ENCODE peak calls at places on chromosome 20, in seven cellular contexts. J, X, Y, W, C, R and H are unnamed samples.
A peak's percentile ranks its signal among the peaks of the same experiment; 100 is the strongest.

GRCh38 chr20:37244572-37244957 is 17.0 kb downstream of the GHRH start:
- DNase-seq in Y (no peak), X (no peak), R (no peak), W (no peak), C (no peak), J (no peak), H (no peak)

GRCh38 chr20:9035129-9035528 is 33.8 kb upstream of the PLCB4 start:
- DNase-seq in R (no peak), Y (no peak), J (no peak), C (no peak), X (peak; percentile 81), W (no peak), H (no peak)

GRCh38 chr20:12466915-12467314 is 541.9 kb upstream of the SPTLC3 start:
- DNase-seq in Y (no peak), J (no peak), W (no peak), C (no peak), R (no peak), X (no peak), H (no peak)

GRCh38 chr20:11852801-11853200 is 64.9 kb upstream of the BTBD3 start:
- DNase-seq in X (no peak), W (no peak), Y (no peak), C (no peak), J (no peak), R (no peak), H (no peak)

GRCh38 chr20:9602834-9603173 is 88.4 kb downstream of the LAMP5 start:
- DNase-seq in Y (no peak), R (no peak), J (no peak), X (no peak), W (no peak), C (no peak), H (no peak)

GRCh38 chr20:48898210-48898609 is 23.3 kb upstream of the ARFGEF2 start:
- DNase-seq in J (no peak), R (no peak), X (peak; percentile 17), C (no peak), Y (no peak), W (no peak), H (no peak)

GRCh38 chr20:44532248-44532980 is 10.5 kb upstream of the SERINC3 start:
- DNase-seq in J (no peak), C (no peak), R (no peak), X (no peak), Y (no peak), W (no peak), H (no peak)

GRCh38 chr20:19750907-19751636 is 7.0 kb upstream of the RIN2 start:
- DNase-seq in X (no peak), R (no peak), Y (no peak), J (peak; percentile 32), W (no peak), C (no peak), H (no peak)

GRCh38 chr20:51417245-51417560 is 125.3 kb downstream of the NFATC2 start:
- DNase-seq in C (no peak), W (no peak), J (no peak), R (no peak), X (no peak), Y (no peak), H (no peak)

GRCh38 chr20:25659999-25660398 is 36.2 kb upstream of the NANP start:
- DNase-seq in R (no peak), C (no peak), Y (no peak), W (no peak), J (no peak), X (no peak), H (no peak)

GRCh38 chr20:35490736-35491181 is 35.4 kb downstream of the CEP250 start:
- DNase-seq in J (peak; percentile 47), X (no peak), C (peak; percentile 42), W (peak; percentile 44), Y (peak; percentile 41), R (peak; percentile 55), H (peak; percentile 81)

GRCh38 chr20:33249456-33249855 is 13.7 kb downstream of the BPIFA1 start:
- DNase-seq in C (no peak), J (no peak), Y (no peak), X (no peak), W (no peak), R (no peak), H (no peak)

GRCh38 chr20:40991181-40991889 is 37.3 kb upstream of the TOP1 start:
- DNase-seq in J (peak; percentile 62), Y (no peak), W (no peak), C (no peak), R (no peak), X (no peak), H (no peak)

GRCh38 chr20:60695223-60695622 is 556.8 kb upstream of the CDH4 start:
- DNase-seq in Y (no peak), X (peak; percentile 20), R (no peak), C (no peak), J (no peak), W (no peak), H (no peak)

GRCh38 chr20:14879020-14879697 is 541.7 kb upstream of the FLRT3 start:
- DNase-seq in Y (no peak), J (no peak), X (peak; percentile 11), R (no peak), W (no peak), C (no peak), H (no peak)

GRCh38 chr20:10558635-10559187 is 115.1 kb downstream of the JAG1 start:
- DNase-seq in R (no peak), W (peak; percentile 17), Y (no peak), C (no peak), J (no peak), X (peak; percentile 85), H (no peak)

GRCh38 chr20:16147916-16148315 is 425.3 kb downstream of the KIF16B start:
- DNase-seq in W (no peak), R (no peak), C (no peak), X (no peak), Y (no peak), J (no peak), H (no peak)

GRCh38 chr20:19692685-19693119 is 65.4 kb upstream of the RIN2 start:
- DNase-seq in Y (peak; percentile 11), C (no peak), X (peak; percentile 52), R (peak; percentile 10), J (peak; percentile 63), W (no peak), H (peak; percentile 74)

GRCh38 chr20:63006611-63007471 is at the start of gene BHLHE23:
- DNase-seq in X (no peak), R (no peak), C (no peak), J (no peak), W (no peak), Y (no peak), H (no peak)

GRCh38 chr20:32224463-32224862 is 16.8 kb downstream of the POFUT1 start:
- DNase-seq in R (no peak), J (peak; percentile 76), C (no peak), Y (no peak), X (no peak), W (no peak), H (peak; percentile 81)

GRCh38 chr20:23116301-23117089 is 30.4 kb upstream of the CD93 start:
- DNase-seq in W (no peak), Y (no peak), J (no peak), X (peak; percentile 53), C (no peak), R (no peak), H (no peak)

GRCh38 chr20:982754-983153 is 19.4 kb downstream of the RSPO4 start:
- DNase-seq in J (no peak), R (no peak), X (no peak), W (no peak), C (no peak), Y (no peak), H (no peak)

GRCh38 chr20:58597021-58597940 is 53.8 kb upstream of the STX16 start:
- DNase-seq in X (peak; percentile 26), Y (no peak), W (no peak), R (no peak), J (peak; percentile 28), C (no peak), H (no peak)

GRCh38 chr20:52060794-52061714 is 130.5 kb downstream of the ZFP64 start:
- DNase-seq in Y (no peak), R (no peak), W (no peak), J (no peak), C (no peak), X (peak; percentile 60), H (no peak)

GRCh38 chr20:43564993-43565757 is 6.3 kb downstream of the SGK2 start:
- DNase-seq in W (no peak), Y (no peak), J (no peak), R (no peak), C (no peak), X (no peak), H (no peak)

GRCh38 chr20:9140172-9140760 is 71.4 kb downstream of the PLCB4 start:
- DNase-seq in C (no peak), R (no peak), J (no peak), X (no peak), W (no peak), Y (no peak), H (no peak)

GRCh38 chr20:33954504-33954903 is 39.2 kb upstream of the RALY start:
- DNase-seq in R (no peak), X (no peak), J (no peak), C (no peak), W (no peak), Y (no peak), H (no peak)

GRCh38 chr20:23143098-23143497 is 57.0 kb upstream of the CD93 start:
- DNase-seq in J (peak; percentile 37), R (no peak), Y (no peak), W (no peak), C (no peak), X (peak; percentile 80), H (peak; percentile 76)

GRCh38 chr20:25083773-25084615 is 2.1 kb upstream of the VSX1 start:
- DNase-seq in R (no peak), W (no peak), C (no peak), J (peak; percentile 39), Y (peak; percentile 31), X (no peak), H (no peak)

GRCh38 chr20:44460795-44461141 is 14.9 kb upstream of the TTPAL start:
- DNase-seq in Y (no peak), R (no peak), J (no peak), W (no peak), X (peak; percentile 63), C (no peak), H (no peak)

GRCh38 chr20:18174906-18175683 is 37.4 kb downstream of the KAT14 start:
- DNase-seq in X (no peak), Y (no peak), R (no peak), J (no peak), W (no peak), C (no peak), H (no peak)

GRCh38 chr20:59996112-59996511 is 37.9 kb downstream of the CDH26 start:
- DNase-seq in R (no peak), C (no peak), Y (no peak), J (no peak), W (no peak), X (no peak), H (no peak)

GRCh38 chr20:881051-881820 is 34.9 kb downstream of the ANGPT4 start:
- DNase-seq in X (peak; percentile 52), C (no peak), J (no peak), R (no peak), Y (no peak), W (no peak), H (no peak)

GRCh38 chr20:48070961-48071645 is 285.8 kb upstream of the SULF2 start:
- DNase-seq in Y (no peak), C (no peak), X (peak; percentile 85), J (no peak), R (no peak), W (no peak), H (no peak)

GRCh38 chr20:15528386-15529111 is 1044.7 kb downstream of the KIF16B start:
- DNase-seq in X (no peak), Y (no peak), J (no peak), W (no peak), R (no peak), C (no peak), H (no peak)

GRCh38 chr20:4918473-4918872 is 82.8 kb downstream of the SLC23A2 start:
- DNase-seq in C (no peak), R (no peak), J (peak; percentile 38), W (no peak), X (no peak), Y (no peak), H (no peak)

GRCh38 chr20:19451591-19452295 is 239.3 kb downstream of the SLC24A3 start:
- DNase-seq in X (no peak), J (no peak), Y (no peak), W (no peak), C (no peak), R (no peak), H (no peak)

GRCh38 chr20:17630806-17631195 is 51.2 kb downstream of the RRBP1 start:
- DNase-seq in W (no peak), C (no peak), X (no peak), R (no peak), J (no peak), Y (no peak), H (no peak)